ENCODE peak calls at places on chromosome 13, in four cellular contexts. One of them, this sample, is unnamed.

GRCh38 chr13:95212962-95213850 is 88.0 kb downstream of the ABCC4 start:
- DNase-seq in GM12865: no peak
- DNase-seq in foreskin melanocyte: no peak
- DNase-seq in neural crest cell: no peak
- DNase-seq in this sample: no peak

GRCh38 chr13:57739089-57739488 is 107.5 kb downstream of the PCDH17 start:
- DNase-seq in GM12865: no peak
- DNase-seq in foreskin melanocyte: no peak
- DNase-seq in neural crest cell: no peak
- DNase-seq in this sample: no peak

GRCh38 chr13:75318138-75318833 is 163.7 kb downstream of the TBC1D4 start:
- DNase-seq in GM12865: no peak
- DNase-seq in foreskin melanocyte: no peak
- DNase-seq in neural crest cell: no peak
- DNase-seq in this sample: no peak

GRCh38 chr13:38385152-38385891 is 35.7 kb downstream of the UFM1 start:
- DNase-seq in GM12865: no peak
- DNase-seq in foreskin melanocyte: no peak
- DNase-seq in neural crest cell: no peak
- DNase-seq in this sample: no peak

GRCh38 chr13:41601718-41602445 is 144.5 kb downstream of the RGCC start:
- DNase-seq in GM12865: no peak
- DNase-seq in foreskin melanocyte: no peak
- DNase-seq in neural crest cell: no peak
- DNase-seq in this sample: no peak

GRCh38 chr13:20826301-20826700 is 52.5 kb upstream of the EEF1AKMT1 start:
- DNase-seq in GM12865: no peak
- DNase-seq in foreskin melanocyte: no peak
- DNase-seq in neural crest cell: no peak
- DNase-seq in this sample: no peak

GRCh38 chr13:79225487-79226232 is 180.4 kb downstream of the RBM26 start:
- DNase-seq in GM12865: no peak
- DNase-seq in foreskin melanocyte: peak; percentile 56
- DNase-seq in neural crest cell: no peak
- DNase-seq in this sample: peak; percentile 20

GRCh38 chr13:109336730-109337129 is 449.7 kb downstream of the IRS2 start:
- DNase-seq in GM12865: no peak
- DNase-seq in foreskin melanocyte: no peak
- DNase-seq in neural crest cell: no peak
- DNase-seq in this sample: no peak

GRCh38 chr13:51257187-51257586 is 35.0 kb downstream of the FAM124A start:
- DNase-seq in GM12865: no peak
- DNase-seq in foreskin melanocyte: no peak
- DNase-seq in neural crest cell: no peak
- DNase-seq in this sample: no peak

GRCh38 chr13:19959831-19960672 is 1.5 kb downstream of the ZMYM2 start:
- DNase-seq in GM12865: peak; percentile 95
- DNase-seq in foreskin melanocyte: peak; percentile 85
- DNase-seq in neural crest cell: peak; percentile 67
- DNase-seq in this sample: peak; percentile 79

GRCh38 chr13:23069571-23069970 is 111.2 kb upstream of the SGCG start:
- DNase-seq in GM12865: no peak
- DNase-seq in foreskin melanocyte: no peak
- DNase-seq in neural crest cell: no peak
- DNase-seq in this sample: no peak

GRCh38 chr13:101415358-101416174 is 742 bp downstream of the NALCN start:
- DNase-seq in GM12865: peak; percentile 34
- DNase-seq in foreskin melanocyte: no peak
- DNase-seq in neural crest cell: no peak
- DNase-seq in this sample: no peak